ENCODE peak calls at places on chromosomes 11 and 22, in six cellular contexts. R, P, M, S, X and Q are unnamed samples.

GRCh38 chr11:65576867-65577755 is 1.3 kb downstream of the EHBP1L1 start:
- DNase-seq in R (peak), P (no peak), M (peak), S (peak), X (no peak), Q (no peak)

GRCh38 chr11:77096591-77097019 is 6.0 kb upstream of the OMP start:
- DNase-seq in R (no peak), P (no peak), M (no peak), S (no peak), X (peak), Q (no peak)

GRCh38 chr11:105132716-105133511 is 6.7 kb downstream of the CARD18 start:
- DNase-seq in R (no peak), P (no peak), M (no peak), S (peak), X (no peak), Q (peak)

GRCh38 chr11:121839821-121840220 is 276.2 kb downstream of the BLID start:
- DNase-seq in R (no peak), P (no peak), M (no peak), S (no peak), X (no peak), Q (peak)

GRCh38 chr22:33919591-33920501 is at the start of gene LARGE1:
- DNase-seq in R (peak), P (peak), M (peak), S (no peak), X (peak), Q (no peak)

GRCh38 chr22:31950226-31950625 is 5.9 kb downstream of the YWHAH start:
- DNase-seq in R (no peak), P (no peak), M (no peak), S (no peak), X (no peak), Q (no peak)

GRCh38 chr22:28017859-28018258 is 98.8 kb upstream of the PITPNB start:
- DNase-seq in R (no peak), P (peak), M (no peak), S (no peak), X (peak), Q (no peak)

GRCh38 chr11:31060880-31061279 is 308.7 kb downstream of the DCDC1 start:
- DNase-seq in R (no peak), P (no peak), M (no peak), S (no peak), X (no peak), Q (no peak)

GRCh38 chr11:35588627-35589026 is 29.6 kb upstream of the FJX1 start:
- DNase-seq in R (no peak), P (no peak), M (no peak), S (no peak), X (no peak), Q (no peak)

GRCh38 chr11:126229782-126230540 is 18.4 kb downstream of the FAM118B start:
- DNase-seq in R (no peak), P (no peak), M (no peak), S (no peak), X (no peak), Q (no peak)

GRCh38 chr11:122258446-122258994 is 142.5 kb upstream of the BLID start:
- DNase-seq in R (no peak), P (no peak), M (no peak), S (no peak), X (no peak), Q (no peak)

GRCh38 chr11:87840786-87841185 is 334.5 kb downstream of the RAB38 start:
- DNase-seq in R (no peak), P (no peak), M (no peak), S (no peak), X (no peak), Q (no peak)

GRCh38 chr11:110728883-110729282 is 16.6 kb upstream of the ARHGAP20 start:
- DNase-seq in R (no peak), P (no peak), M (no peak), S (no peak), X (no peak), Q (no peak)

GRCh38 chr11:66950113-66950535 is 8.1 kb downstream of the PC start:
- DNase-seq in R (no peak), P (peak), M (peak), S (no peak), X (peak), Q (no peak)

GRCh38 chr11:65932558-65932919 is 12.7 kb upstream of the TSGA10IP start:
- DNase-seq in R (no peak), P (peak), M (no peak), S (no peak), X (no peak), Q (no peak)

GRCh38 chr22:40346178-40347064 is at the start of gene ADSL:
- DNase-seq in R (peak), P (peak), M (peak), S (peak), X (peak), Q (peak)

GRCh38 chr22:44279059-44279340 is 33.8 kb downstream of the SHISAL1 start:
- DNase-seq in R (no peak), P (no peak), M (no peak), S (no peak), X (no peak), Q (no peak)

GRCh38 chr11:16326679-16327297 is 29.6 kb downstream of the SOX6 start:
- DNase-seq in R (no peak), P (no peak), M (no peak), S (no peak), X (no peak), Q (no peak)

GRCh38 chr22:21009638-21010425 is 5.1 kb upstream of the P2RX6 start:
- DNase-seq in R (no peak), P (peak), M (peak), S (no peak), X (no peak), Q (peak)

GRCh38 chr11:78370406-78371172 is 47.0 kb downstream of the GAB2 start:
- DNase-seq in R (no peak), P (no peak), M (no peak), S (no peak), X (no peak), Q (no peak)

DNA sequence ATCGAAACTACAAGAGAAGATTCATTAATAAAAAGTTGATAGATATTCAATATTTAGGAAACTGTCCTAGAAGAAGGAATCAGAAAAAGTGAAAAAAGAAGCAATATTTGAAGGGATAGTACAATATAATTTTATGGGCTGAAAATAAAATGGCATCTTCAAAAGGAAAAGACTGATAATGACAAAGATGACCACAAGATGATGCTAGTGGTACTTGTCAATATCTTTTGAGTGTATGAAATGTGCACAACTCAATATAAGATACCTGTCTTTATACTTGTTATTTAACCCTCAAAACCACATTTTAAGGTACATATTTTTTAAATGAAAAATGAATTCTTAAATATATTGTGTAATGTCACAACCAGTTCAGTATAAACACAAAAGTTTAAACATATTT is 1059.6 kb upstream of the RAG2 start:
- DNase-seq in R (no peak), P (no peak), M (no peak), S (peak), X (no peak), Q (peak)
- TF ChIP-seq CTCF in R (no peak), P (no peak), M (no peak), S (peak), X (peak), Q (peak)

DNA sequence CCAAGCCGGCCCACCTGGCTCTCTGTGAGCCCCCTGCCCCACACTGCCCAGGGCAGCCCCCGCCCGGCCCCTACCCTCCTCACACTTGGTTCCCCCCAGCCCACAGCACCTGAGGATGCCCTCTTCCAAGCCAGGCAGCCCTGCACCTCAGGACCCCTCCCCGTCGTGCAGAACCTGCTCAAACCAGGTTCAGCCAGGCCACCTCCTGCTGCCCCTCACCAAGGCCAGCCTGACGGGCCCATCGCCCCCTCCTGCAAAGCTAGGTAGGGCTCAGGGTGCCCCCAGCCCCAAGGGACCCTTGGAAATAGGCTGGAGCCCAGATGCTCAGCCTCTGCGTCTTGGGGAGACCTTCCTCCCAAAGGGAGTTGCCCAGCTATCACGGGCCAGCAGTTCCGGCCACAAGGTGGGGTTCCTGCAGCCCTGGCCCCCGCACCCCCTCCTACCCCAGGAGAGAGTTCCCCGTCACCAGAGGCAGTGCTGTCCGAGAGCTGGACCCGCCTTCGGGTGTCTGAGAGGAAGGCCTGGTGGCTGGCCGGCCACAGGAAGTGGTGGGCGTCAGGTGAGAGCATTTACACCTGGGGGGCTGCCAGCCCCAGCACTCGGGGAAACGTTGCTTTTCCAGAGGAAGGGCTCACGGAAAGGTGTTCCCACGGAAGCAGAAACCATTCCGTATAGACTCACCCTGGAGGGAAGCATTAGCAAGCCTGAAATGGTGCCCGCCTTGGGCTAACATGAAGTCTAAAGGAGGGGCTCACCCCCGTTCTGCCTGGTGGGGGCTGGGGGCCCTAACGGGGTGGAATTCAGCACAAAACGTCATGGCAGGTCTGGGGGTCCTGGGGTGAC is 3.2 kb upstream of the SYT8 start:
- DNase-seq in R (no peak), P (no peak), M (no peak), S (no peak), X (no peak), Q (no peak)
- TF ChIP-seq CTCF in R (no peak), P (no peak), M (no peak), S (no peak), X (no peak), Q (no peak)

GRCh38 chr22:25110846-25111578 is 88.6 kb upstream of the CRYBB3 start:
- DNase-seq in R (peak), P (peak), M (peak), S (peak), X (peak), Q (peak)
- TF ChIP-seq CTCF in R (peak), P (peak), M (peak), S (peak), X (peak), Q (peak)

GRCh38 chr11:116424615-116425261 is 348.0 kb downstream of the BUD13 start:
- DNase-seq in R (no peak), P (no peak), M (no peak), S (no peak), X (peak), Q (no peak)

GRCh38 chr11:116421529-116422185 is 351.1 kb downstream of the BUD13 start:
- DNase-seq in R (no peak), P (no peak), M (no peak), S (no peak), X (no peak), Q (no peak)

GRCh38 chr11:116420770-116421528 is 351.8 kb downstream of the BUD13 start:
- DNase-seq in R (no peak), P (no peak), M (no peak), S (peak), X (peak), Q (no peak)

GRCh38 chr11:116422556-116422955 is 350.2 kb downstream of the BUD13 start:
- DNase-seq in R (no peak), P (no peak), M (no peak), S (no peak), X (no peak), Q (no peak)

DNA sequence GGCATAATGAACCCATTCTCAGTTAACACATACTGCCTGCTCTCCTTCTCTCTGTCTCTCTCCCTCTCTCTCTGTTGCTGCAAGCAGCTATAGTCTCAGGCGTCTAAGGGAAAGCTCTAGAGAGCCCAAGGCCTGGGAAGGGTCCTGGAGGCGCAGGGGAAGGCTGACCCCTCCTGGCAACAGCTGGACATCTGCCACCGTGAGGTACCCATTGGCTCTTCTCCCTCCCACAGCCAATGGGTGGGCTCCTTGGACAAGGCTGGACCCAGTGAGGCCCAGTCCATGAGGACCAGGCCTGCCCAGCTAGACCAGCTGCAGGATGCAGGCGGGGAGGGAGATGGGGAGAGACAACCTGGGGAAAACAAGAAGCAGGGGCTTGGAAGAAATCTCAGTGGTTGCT is 349.8 kb downstream of the BUD13 start:
- DNase-seq in R (no peak), P (peak), M (no peak), S (no peak), X (peak), Q (no peak)
- TF ChIP-seq CTCF in R (no peak), P (no peak), M (no peak), S (no peak), X (peak), Q (no peak)

DNA sequence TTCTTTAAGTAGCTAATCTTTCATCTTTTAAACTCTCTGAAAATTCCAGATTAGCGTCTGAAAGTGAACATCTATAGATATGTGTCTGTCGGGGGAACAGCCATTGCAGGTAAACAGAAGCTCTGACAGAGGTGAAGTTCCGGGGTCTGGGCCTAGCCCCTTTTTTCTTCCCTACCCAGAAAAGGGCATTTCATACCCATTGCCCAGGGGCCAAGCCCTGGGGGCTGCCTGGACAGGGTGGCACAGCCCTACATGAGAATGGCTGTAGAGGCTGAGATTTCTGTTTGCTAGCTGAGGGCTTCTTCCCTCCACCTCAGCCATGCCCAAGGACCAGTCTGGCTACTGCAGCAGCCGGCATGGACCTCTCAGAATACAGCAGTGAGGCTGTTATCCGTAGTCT is 327.0 kb upstream of the PLET1 start:
- DNase-seq in R (no peak), P (no peak), M (no peak), S (no peak), X (no peak), Q (no peak)
- TF ChIP-seq CTCF in R (no peak), P (no peak), M (no peak), S (no peak), X (no peak), Q (no peak)

DNA sequence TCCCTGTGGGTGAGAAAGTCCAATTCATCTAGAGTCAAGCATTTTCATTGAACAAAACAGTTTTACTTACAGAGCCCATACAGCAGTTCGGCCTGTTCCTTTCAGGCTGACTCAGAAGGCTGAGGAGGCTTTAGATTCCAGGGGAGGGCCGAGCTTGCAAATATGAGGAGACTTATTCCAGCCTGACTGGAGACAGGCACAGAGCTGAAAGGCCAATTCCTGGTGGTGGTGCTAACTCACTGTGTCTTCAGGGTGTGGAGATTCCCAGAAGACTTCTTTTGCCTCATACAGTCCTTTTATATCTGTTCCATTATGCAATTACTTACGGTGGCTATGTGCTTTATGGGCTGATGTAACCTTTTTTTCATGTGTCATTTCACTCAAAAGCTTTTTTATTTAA is at the start of gene OR51E2:
- DNase-seq in R (no peak), P (no peak), M (no peak), S (no peak), X (no peak), Q (peak)
- TF ChIP-seq CTCF in R (no peak), P (no peak), M (no peak), S (no peak), X (no peak), Q (no peak)

DNA sequence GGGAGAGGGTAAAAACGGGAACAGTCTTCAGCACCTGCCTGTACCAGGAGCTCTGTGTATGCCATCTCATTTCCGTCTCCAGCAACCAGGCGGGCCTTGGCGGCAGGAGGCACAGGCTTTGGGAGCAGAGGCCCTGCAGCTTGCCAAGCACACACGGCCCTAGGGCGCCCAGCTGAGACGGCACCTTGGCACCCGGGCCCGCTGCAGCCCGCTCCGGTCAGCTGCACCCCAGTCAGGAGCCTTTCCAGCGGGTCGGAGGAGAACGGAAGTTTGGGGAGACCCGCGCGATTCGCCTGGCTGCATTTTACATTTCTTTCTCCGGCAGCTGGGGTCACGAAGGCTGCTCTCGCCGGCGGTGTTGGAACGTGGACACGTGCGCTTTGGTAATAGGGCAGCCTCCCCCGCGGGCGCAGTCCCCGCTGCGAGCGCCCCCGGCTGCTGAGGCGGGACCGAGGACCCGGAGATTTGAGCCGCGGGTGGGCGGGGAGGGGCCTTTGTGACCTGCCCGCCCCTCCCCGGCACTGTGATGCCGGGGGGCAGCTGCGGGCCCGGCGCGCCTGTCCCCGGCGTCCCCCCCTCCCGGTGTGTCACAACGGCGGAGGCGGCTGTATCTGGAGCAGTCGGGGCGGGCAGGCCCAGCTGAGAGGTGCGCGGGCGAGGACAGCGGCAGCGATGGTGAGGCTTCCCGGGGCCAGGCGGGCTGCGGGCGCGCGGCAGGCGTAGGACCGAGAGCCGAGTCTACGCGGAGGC is at the start of gene TUBA8:
- DNase-seq in R (peak), P (peak), M (no peak), S (peak), X (peak), Q (no peak)
- TF ChIP-seq CTCF in R (no peak), P (no peak), M (no peak), S (no peak), X (no peak), Q (no peak)

DNA sequence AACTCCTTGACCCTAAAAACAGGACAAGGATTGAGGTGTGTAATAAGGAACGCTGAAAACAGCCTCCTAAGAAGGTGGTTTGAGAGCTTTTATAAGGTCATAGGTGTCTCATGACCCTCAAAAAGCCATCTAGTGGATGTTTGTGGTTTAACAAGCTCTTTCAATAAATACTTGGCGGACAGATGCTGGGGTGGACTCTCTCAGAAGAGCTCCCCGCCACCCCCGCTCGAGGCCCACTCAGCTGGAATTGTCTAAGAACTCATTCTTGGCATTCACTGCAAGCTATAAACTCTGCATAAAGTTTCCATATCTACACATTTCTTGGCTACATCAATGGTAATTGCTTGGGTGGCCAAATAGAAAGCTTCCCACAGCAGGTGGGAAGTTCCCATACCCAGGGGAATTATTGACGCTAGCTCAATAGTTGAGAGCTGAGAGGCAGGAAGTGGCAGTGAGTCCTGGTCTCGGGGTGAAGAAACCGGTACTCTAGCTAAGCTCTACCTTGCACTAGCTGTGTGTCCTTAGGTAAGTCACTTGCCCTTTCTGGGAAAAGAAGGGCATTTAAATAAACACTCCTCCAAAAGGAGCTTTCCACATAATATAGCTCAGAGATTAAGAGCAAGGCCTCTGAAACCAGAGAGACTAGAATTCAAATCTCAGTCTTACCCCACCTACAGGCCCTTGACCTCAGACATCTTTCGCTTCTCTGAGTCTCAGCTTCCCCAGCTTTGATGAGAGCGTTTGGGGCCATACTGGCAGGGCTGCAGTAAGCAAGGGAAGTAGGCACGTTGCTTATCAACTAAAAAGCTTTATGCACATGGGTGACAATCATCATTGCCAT is 6.4 kb downstream of the MS4A15 start:
- DNase-seq in R (peak), P (no peak), M (no peak), S (no peak), X (no peak), Q (no peak)
- TF ChIP-seq CTCF in R (peak), P (peak), M (peak), S (peak), X (peak), Q (peak)